ENCODE peak calls at places on chromosomes 4 and X, in seven cellular contexts. S is heart right ventricle; R is CD8-positive, alpha-beta memory T cell; L is uterus; E is left ventricle myocardium inferior; A is naive thymus-derived CD4-positive, alpha-beta T cell; Z is astrocyte. H is an unnamed sample.
A peak's percentile ranks its signal among the peaks of the same experiment; 100 is the strongest.

GRCh38 chrX:1592863-1593201 is 1.4 kb downstream of the AKAP17A start:
- DNase-seq in S (no peak), R (no peak), L (no peak), E (no peak), A (no peak), Z (no peak), H (no peak)

GRCh38 chrX:109537324-109537665 is 651 bp downstream of the NXT2 start:
- DNase-seq in S (no peak), R (no peak), L (no peak), E (no peak), A (no peak), Z (peak; percentile 67), H (no peak)

GRCh38 chr4:102599887-102600286 is 98.7 kb downstream of the NFKB1 start:
- DNase-seq in S (no peak), R (no peak), L (no peak), E (no peak), A (no peak), Z (peak; percentile 1), H (no peak)

GRCh38 chrX:19670321-19670750 is 155.0 kb upstream of the MAP3K15 start:
- DNase-seq in S (no peak), R (no peak), L (peak; percentile 19), E (no peak), A (no peak), Z (no peak), H (no peak)

GRCh38 chr4:2252530-2252924 is 9.4 kb downstream of the MXD4 start:
- DNase-seq in S (no peak), R (no peak), L (no peak), E (no peak), A (no peak), Z (no peak), H (no peak)

GRCh38 chr4:101356928-101357327 is 9.6 kb upstream of the PPP3CA start:
- DNase-seq in S (no peak), R (no peak), L (no peak), E (no peak), A (no peak), Z (peak; percentile 100), H (no peak)

GRCh38 chrX:70508296-70508911 is 63.8 kb downstream of the DLG3 start:
- DNase-seq in S (no peak), R (no peak), L (no peak), E (no peak), A (no peak), Z (no peak), H (peak; percentile 23)

GRCh38 chrX:68894513-68895338 is 65.9 kb downstream of the EFNB1 start:
- DNase-seq in S (peak; percentile 77), R (no peak), L (peak; percentile 46), E (peak; percentile 62), A (no peak), Z (peak; percentile 63), H (peak; percentile 78)

GRCh38 chr4:141807073-141807472 is 170.7 kb downstream of the IL15 start:
- DNase-seq in S (no peak), R (no peak), L (no peak), E (no peak), A (no peak), Z (peak; percentile 81), H (no peak)

GRCh38 chr4:5816851-5817375 is 76.0 kb downstream of the CRMP1 start:
- DNase-seq in S (no peak), R (no peak), L (no peak), E (no peak), A (no peak), Z (no peak), H (no peak)

GRCh38 chr4:110005461-110006056 is 92.9 kb downstream of the EGF start:
- DNase-seq in S (no peak), R (peak; percentile 35), L (no peak), E (no peak), A (peak; percentile 39), Z (peak; percentile 59), H (peak; percentile 84)

GRCh38 chr4:180160195-180160985 is 2082.8 kb upstream of the TENM3 start:
- DNase-seq in S (no peak), R (no peak), L (no peak), E (no peak), A (no peak), Z (peak; percentile 30), H (no peak)

GRCh38 chrX:103362504-103362903 is 6.2 kb downstream of the TCEAL9 start:
- DNase-seq in S (no peak), R (no peak), L (no peak), E (no peak), A (no peak), Z (peak; percentile 43), H (no peak)

GRCh38 chr4:94491322-94491721 is 39.6 kb downstream of the PDLIM5 start:
- DNase-seq in S (no peak), R (no peak), L (no peak), E (no peak), A (no peak), Z (peak; percentile 74), H (no peak)

GRCh38 chr4:155473420-155474095 is 96.8 kb upstream of the MAP9 start:
- DNase-seq in S (no peak), R (no peak), L (no peak), E (no peak), A (no peak), Z (no peak), H (no peak)

GRCh38 chr4:41339812-41340809 is 83.4 kb downstream of the UCHL1 start:
- DNase-seq in S (peak; percentile 30), R (no peak), L (no peak), E (no peak), A (no peak), Z (peak; percentile 62), H (peak; percentile 57)

GRCh38 chr4:89803915-89804314 is 33.0 kb downstream of the SNCA start:
- DNase-seq in S (no peak), R (no peak), L (no peak), E (no peak), A (no peak), Z (no peak), H (no peak)

GRCh38 chr4:76803522-76803921 is 94.4 kb downstream of the SOWAHB start:
- DNase-seq in S (no peak), R (no peak), L (peak; percentile 64), E (no peak), A (no peak), Z (peak; percentile 97), H (peak; percentile 78)

GRCh38 chrX:45445745-45446412 is 245.2 kb upstream of the DIPK2B start:
- DNase-seq in S (no peak), R (no peak), L (no peak), E (no peak), A (no peak), Z (peak; percentile 87), H (peak; percentile 44)

GRCh38 chr4:90495211-90495610 is 368.0 kb downstream of the CCSER1 start:
- DNase-seq in S (no peak), R (no peak), L (no peak), E (no peak), A (no peak), Z (no peak), H (no peak)

GRCh38 chr4:100294356-100294755 is 104.1 kb upstream of the DDIT4L start:
- DNase-seq in S (no peak), R (no peak), L (no peak), E (no peak), A (no peak), Z (peak; percentile 24), H (no peak)

GRCh38 chrX:40154229-40154852 is 56.6 kb upstream of the BCOR start:
- DNase-seq in S (peak; percentile 53), R (no peak), L (peak; percentile 39), E (peak; percentile 46), A (no peak), Z (no peak), H (peak; percentile 77)

GRCh38 chr4:65661469-65661868 is 8.8 kb downstream of the EPHA5 start:
- DNase-seq in S (no peak), R (no peak), L (no peak), E (no peak), A (no peak), Z (peak; percentile 27), H (peak; percentile 84)

GRCh38 chrX:104697264-104697663 is 131.3 kb downstream of the IL1RAPL2 start:
- DNase-seq in S (no peak), R (no peak), L (no peak), E (no peak), A (no peak), Z (peak; percentile 30), H (no peak)

GRCh38 chrX:78619829-78620228 is 39.3 kb downstream of the RTL3 start:
- DNase-seq in S (peak; percentile 22), R (no peak), L (no peak), E (peak; percentile 17), A (no peak), Z (peak; percentile 42), H (no peak)

GRCh38 chr4:132642196-132642817 is 506.8 kb upstream of the PCDH10 start:
- DNase-seq in S (no peak), R (no peak), L (no peak), E (no peak), A (no peak), Z (peak; percentile 39), H (peak; percentile 61)

GRCh38 chr4:24210332-24210902 is 320.6 kb upstream of the PPARGC1A start:
- DNase-seq in S (no peak), R (no peak), L (peak; percentile 17), E (no peak), A (no peak), Z (peak; percentile 94), H (no peak)

GRCh38 chrX:108230562-108230961 is 139.0 kb downstream of the ATG4A start:
- DNase-seq in S (no peak), R (no peak), L (no peak), E (no peak), A (no peak), Z (no peak), H (no peak)
- H3K27me3 ChIP-seq in S (no peaks in the 10 kb centered on the region), R (no peaks in the 10 kb centered on the region), L (no peaks in the 10 kb centered on the region), E (no peaks in the 10 kb centered on the region), A (no peaks in the 10 kb centered on the region), Z (no peaks in the 10 kb centered on the region), H (peaks cover 22% of the 10 kb centered on the region)

DNA sequence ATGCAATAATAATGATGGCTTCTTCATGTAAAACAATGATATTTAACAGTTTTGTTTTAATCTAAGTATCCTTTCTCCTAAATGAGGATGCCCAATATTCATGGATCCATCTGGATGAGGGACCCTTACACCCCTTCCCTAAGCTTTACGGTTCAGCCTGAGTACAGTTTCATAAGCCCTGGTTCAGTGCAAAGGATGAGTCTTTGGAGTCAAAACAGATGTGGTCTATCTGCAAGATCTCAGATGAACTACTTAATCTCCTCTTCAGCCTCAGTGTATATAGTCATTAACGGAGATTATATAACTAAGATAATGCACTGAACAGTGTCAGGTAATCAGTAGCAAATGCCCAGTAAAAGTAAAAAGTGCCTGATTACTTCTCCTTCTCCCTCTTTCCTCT is 22.1 kb downstream of the ANXA5 start:
- DNase-seq in S (no peak), R (no peak), L (no peak), E (no peak), A (no peak), Z (no peak), H (no peak)
- H3K4me1 ChIP-seq in S (peaks cover 10% of the 10 kb centered on the region), R (no peaks in the 10 kb centered on the region), L (no peaks in the 10 kb centered on the region), E (peaks cover 14% of the 10 kb centered on the region), A (no peaks in the 10 kb centered on the region), Z (peaks cover 17% of the 10 kb centered on the region), H (peaks cover 11% of the 10 kb centered on the region)

GRCh38 chr4:112519689-112520597 is 4.0 kb upstream of the NEUROG2 start:
- DNase-seq in S (no peak), R (no peak), L (no peak), E (no peak), A (no peak), Z (no peak), H (no peak)
- H3K4me3 ChIP-seq in S (no peak overlapping the region), R (no peak overlapping the region), L (no peak overlapping the region), E (no peak overlapping the region), A (no peak overlapping the region), Z (no peak overlapping the region), H (no peak overlapping the region)

DNA sequence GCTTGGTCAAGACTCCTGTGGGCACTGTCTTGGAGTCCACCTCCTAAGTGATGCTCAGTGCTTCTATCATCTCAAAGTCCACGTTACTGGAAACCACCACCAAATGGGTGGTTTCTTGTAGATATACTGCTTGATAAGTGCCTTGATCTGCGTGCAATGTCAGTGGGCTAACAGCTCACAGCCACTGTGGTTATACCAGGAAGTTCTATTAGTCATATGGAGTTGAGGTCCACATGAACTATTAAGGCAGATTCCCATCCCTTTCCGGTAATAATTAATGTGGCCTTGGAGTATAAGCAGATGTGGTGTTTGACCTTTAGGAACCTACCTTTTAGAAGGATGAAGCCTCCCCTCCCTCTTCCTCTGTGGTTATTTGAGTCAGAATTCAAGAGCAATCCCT is 161.9 kb downstream of the ZNF518B start:
- DNase-seq in S (no peak), R (no peak), L (no peak), E (no peak), A (no peak), Z (no peak), H (no peak)
- H3K27me3 ChIP-seq in S (no peaks in the 10 kb centered on the region), R (no peaks in the 10 kb centered on the region), L (no peaks in the 10 kb centered on the region), E (no peaks in the 10 kb centered on the region), A (no peaks in the 10 kb centered on the region), Z (no peaks in the 10 kb centered on the region), H (no peaks in the 10 kb centered on the region)

H was measured in A673.